ENCODE peak calls at places on chromosome 12, in six cellular contexts. X is Caco-2, E is IMR-90, M is adrenal gland, N is HCT116, W is ovary. L is an unnamed sample. For H3K4me1, the result is how much of the 10 kb centered on the place peaks cover.

GRCh38 chr12:128026696-128027574 is 240.0 kb upstream of the TMEM132C start:
- DNase-seq in M (no peak), X (no peak), E (no peak), N (no peak), W (no peak), L (no peak)

GRCh38 chr12:132189378-132190011 is 45.2 kb downstream of the NOC4L start:
- DNase-seq in E (peak), M (peak), N (peak), X (peak), W (peak), L (peak)

GRCh38 chr12:81758421-81759214 is 532 bp downstream of the PPFIA2 start:
- DNase-seq in N (no peak), E (no peak), W (no peak), X (no peak), M (no peak), L (no peak)

GRCh38 chr12:61011767-61012423 is 1248.3 kb upstream of the USP15 start:
- DNase-seq in N (no peak), W (no peak), X (no peak), E (no peak), M (no peak), L (no peak)

GRCh38 chr12:125092872-125093680 is 27.8 kb downstream of the AACS start:
- DNase-seq in W (no peak), N (no peak), M (peak), X (peak), E (peak), L (no peak)

GRCh38 chr12:94145231-94145979 is 3.0 kb upstream of the PLXNC1 start:
- DNase-seq in E (peak), X (peak), W (no peak), N (peak), M (no peak), L (no peak)

GRCh38 chr12:12726543-12727093 is 9.4 kb downstream of the CDKN1B start:
- DNase-seq in X (no peak), E (peak), W (no peak), M (no peak), N (no peak), L (no peak)

GRCh38 chr12:87866602-87867292 is 162.5 kb downstream of the C12orf50 start:
- DNase-seq in E (peak), X (peak), W (no peak), N (peak), M (no peak), L (no peak)

GRCh38 chr12:77888611-77889010 is 57.9 kb downstream of the NAV3 start:
- DNase-seq in E (peak), X (no peak), N (peak), M (no peak), W (no peak), L (no peak)

GRCh38 chr12:18750087-18750486 is 12.2 kb downstream of the CAPZA3 start:
- DNase-seq in X (no peak), E (peak), N (no peak), M (peak), W (no peak), L (no peak)

GRCh38 chr12:127388985-127389384 is 878.0 kb upstream of the TMEM132C start:
- DNase-seq in X (no peak), M (no peak), N (no peak), E (no peak), W (no peak), L (no peak)

GRCh38 chr12:118219772-118220171 is 83.8 kb downstream of the PEBP1 start:
- DNase-seq in E (no peak), M (no peak), X (no peak), N (no peak), W (no peak), L (no peak)

GRCh38 chr12:19894803-19895202 is 455.5 kb downstream of the AEBP2 start:
- DNase-seq in M (no peak), X (no peak), E (peak), N (no peak), W (no peak), L (no peak)

GRCh38 chr12:124599074-124599999 is 31.9 kb upstream of the NCOR2 start:
- DNase-seq in X (no peak), M (no peak), E (peak), N (no peak), W (no peak), L (no peak)

GRCh38 chr12:9925746-9926393 is 6.3 kb downstream of the CLEC2A start:
- DNase-seq in X (peak), N (peak), M (peak), W (no peak), E (peak), L (peak)

GRCh38 chr12:5442251-5443006 is 10.5 kb downstream of the NTF3 start:
- DNase-seq in E (peak), N (peak), X (peak), W (no peak), M (no peak), L (no peak)

GRCh38 chr12:75592086-75592485 is 80.7 kb upstream of the KRR1 start:
- DNase-seq in W (no peak), M (no peak), X (no peak), E (no peak), N (no peak), L (no peak)

GRCh38 chr12:29545102-29545467 is 47.6 kb upstream of the OVCH1 start:
- DNase-seq in E (no peak), X (no peak), N (no peak), M (no peak), W (no peak), L (no peak)

GRCh38 chr12:10634427-10634826 is 21.0 kb upstream of the MAGOHB start:
- DNase-seq in W (no peak), M (no peak), N (no peak), X (peak), E (peak), L (no peak)

GRCh38 chr12:14618990-14619389 is 51.3 kb upstream of the PLBD1 start:
- DNase-seq in N (no peak), E (peak), X (peak), W (no peak), M (no peak), L (peak)

GRCh38 chr12:2853626-2854025 is 3.2 kb downstream of the TEX52 start:
- DNase-seq in X (peak), N (peak), W (peak), E (peak), M (peak), L (peak)

GRCh38 chr12:20214286-20214685 is 154.1 kb upstream of the PDE3A start:
- DNase-seq in E (peak), M (no peak), W (peak), X (no peak), N (no peak), L (no peak)

GRCh38 chr12:70733385-70733784 is 96.2 kb upstream of the PTPRB start:
- DNase-seq in E (peak), M (no peak), N (peak), W (no peak), X (peak), L (peak)

GRCh38 chr12:47801170-47801903 is 18.4 kb downstream of the HDAC7 start:
- DNase-seq in X (no peak), N (no peak), E (no peak), M (no peak), W (no peak), L (no peak)

GRCh38 chr12:120102189-120103043 is 14.1 kb downstream of the RAB35 start:
- DNase-seq in W (no peak), X (no peak), N (no peak), E (no peak), M (no peak), L (no peak)

DNA sequence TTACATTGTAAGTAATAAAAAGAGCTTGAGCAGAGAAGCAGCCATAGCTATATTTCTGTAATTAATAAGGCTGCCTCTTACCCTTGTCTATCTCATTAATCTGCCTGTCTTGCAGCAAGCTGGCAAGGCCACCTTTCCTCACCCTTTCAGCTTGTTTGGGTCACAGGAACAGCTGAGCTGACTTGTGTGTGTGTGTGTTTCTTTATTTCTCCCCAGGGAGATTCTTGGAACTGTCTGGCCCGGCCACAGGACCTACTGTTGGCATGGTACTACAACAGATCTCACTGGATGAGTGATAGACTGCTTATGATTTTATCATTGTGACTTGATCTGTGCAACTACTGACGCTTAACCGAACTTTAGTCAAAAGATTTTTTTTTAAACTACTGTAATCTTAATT is 213.7 kb downstream of the SLC2A13 start:
- DNase-seq in W (no peak), E (no peak), N (no peak), M (peak), X (no peak), L (no peak)
- H3K4me1 ChIP-seq in W (under half), E (under half), N (under half), M (under half), X (under half), L (under half)

DNA sequence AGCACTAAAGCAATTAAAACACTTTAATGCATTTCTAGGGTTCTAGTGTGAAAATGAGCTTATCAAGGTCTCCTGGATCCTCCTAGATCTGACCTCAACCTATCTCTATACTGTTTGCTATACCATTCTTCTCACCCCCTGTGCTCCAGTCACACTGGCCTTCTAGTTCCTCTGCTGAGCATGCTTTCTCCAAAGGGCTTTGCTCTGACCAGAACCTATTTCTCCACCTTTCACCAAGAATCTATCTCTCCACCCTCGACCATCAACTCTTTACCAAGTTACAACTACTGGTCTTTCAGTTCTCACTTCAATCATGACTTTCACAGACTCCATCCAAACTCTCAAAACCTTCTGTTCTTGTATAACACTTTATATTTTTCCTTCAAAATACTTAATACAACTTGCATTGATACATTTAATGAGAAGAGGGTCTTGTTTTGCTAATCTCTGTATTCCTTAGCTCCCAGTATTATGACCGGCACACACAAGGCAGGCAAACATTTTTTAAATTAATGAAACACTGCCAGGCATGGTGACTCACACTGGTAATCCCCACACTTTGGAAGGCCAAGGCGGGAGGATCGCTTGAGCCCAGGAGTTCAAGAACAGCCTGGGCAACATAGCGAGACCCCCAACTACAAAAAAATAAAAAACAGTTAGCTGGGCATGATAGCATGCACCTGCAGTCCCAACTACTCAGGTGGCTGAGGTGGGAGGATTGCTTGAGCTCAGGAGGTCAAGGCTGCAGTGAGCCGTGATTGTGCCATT is 22.8 kb downstream of the PPP1R12A start:
- DNase-seq in M (peak), X (no peak), W (peak), E (peak), N (no peak), L (no peak)
- H3K4me1 ChIP-seq in M (under half), X (under half), W (under half), E (under half), N (under half), L (under half)

GRCh38 chr12:43381879-43382278 is 170.1 kb downstream of the ADAMTS20 start:
- DNase-seq in M (no peak), E (no peak), W (no peak), X (no peak), N (no peak), L (no peak)
- H3K4me1 ChIP-seq in M (under half), E (under half), W (under half), X (under half), N (under half), L (under half)

DNA sequence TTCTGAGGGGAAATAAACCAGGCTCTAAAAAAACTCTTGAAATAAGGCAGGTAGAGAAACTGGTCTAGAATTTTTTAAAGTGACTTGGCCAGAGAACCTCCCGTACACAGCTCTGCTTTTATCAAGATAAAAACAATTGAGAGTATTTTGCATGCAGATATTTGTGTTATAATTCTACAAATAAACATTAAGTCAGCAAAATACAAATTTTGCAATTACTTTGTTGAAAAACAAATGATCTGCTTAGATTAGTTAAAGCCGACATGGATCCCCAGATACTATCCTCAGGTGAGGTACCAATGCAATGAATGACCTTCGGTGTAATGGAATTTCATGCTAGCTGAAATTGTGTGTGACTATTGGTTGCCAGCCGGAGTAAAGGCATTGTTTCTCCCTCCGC is 197.2 kb downstream of the SOX5 start:
- DNase-seq in X (no peak), M (no peak), W (no peak), N (no peak), E (no peak), L (no peak)
- H3K4me1 ChIP-seq in X (under half), M (under half), W (under half), N (under half), E (under half), L (under half)

GRCh38 chr12:103805961-103806360 is 35.1 kb downstream of the NT5DC3 start:
- DNase-seq in X (no peak), N (no peak), W (no peak), E (no peak), M (no peak), L (no peak)
- H3K4me1 ChIP-seq in X (under half), N (half or more), W (under half), E (under half), M (under half), L (under half)

GRCh38 chr12:111410229-111411186 is 4.8 kb downstream of the SH2B3 start:
- DNase-seq in M (no peak), W (no peak), N (no peak), E (no peak), X (no peak), L (no peak)
- H3K4me1 ChIP-seq in M (under half), W (under half), N (under half), E (under half), X (under half), L (under half)

GRCh38 chr12:42380733-42381132 is 54.8 kb downstream of the PPHLN1 start:
- DNase-seq in E (no peak), M (no peak), N (no peak), X (no peak), W (no peak), L (no peak)
- H3K4me1 ChIP-seq in E (under half), M (under half), N (under half), X (under half), W (under half), L (under half)

DNA sequence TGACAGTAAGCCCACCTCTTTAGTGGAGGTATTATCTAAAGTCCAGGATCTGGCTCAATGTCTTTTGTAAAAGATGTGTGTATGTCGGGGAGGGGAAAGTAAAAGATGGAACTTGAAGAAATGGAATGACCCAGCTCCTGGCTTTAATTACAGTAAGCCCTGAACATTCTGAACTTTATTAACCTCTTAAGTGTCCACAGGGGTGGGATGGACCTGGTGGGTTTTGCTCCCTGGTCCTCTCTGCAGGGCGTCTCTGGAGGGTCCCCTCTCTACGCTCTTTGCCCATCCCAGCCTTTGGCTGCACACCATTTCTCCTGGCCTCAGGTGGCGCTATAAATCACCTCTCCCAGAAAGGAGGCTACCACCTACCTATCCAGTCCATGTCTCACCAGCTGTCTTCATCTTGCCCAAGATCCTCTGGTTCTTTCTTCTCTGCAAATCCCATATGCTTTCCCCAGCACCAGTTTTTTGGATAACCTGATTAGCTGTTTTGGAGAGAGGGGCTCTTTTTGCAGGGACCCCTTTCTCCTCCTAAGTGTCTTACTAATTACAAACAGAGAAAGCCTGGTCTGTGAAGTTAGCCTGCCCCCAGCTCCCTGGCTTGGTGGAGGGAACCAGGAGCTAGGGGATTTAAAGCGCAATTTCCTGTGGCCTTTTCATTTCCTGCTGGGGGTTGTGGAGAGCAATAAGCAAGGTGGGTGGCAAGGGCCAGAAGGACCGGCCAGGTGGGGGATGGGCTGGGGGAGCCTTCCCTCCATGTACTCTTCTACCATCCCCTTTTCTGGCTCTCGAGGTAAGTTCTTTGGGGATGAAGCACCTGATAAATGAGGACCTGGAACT is 3.9 kb upstream of the CISTR start:
- DNase-seq in X (no peak), M (no peak), E (no peak), W (no peak), N (no peak), L (no peak)
- H3K4me1 ChIP-seq in X (under half), M (under half), E (under half), W (under half), N (under half), L (under half)

DNA sequence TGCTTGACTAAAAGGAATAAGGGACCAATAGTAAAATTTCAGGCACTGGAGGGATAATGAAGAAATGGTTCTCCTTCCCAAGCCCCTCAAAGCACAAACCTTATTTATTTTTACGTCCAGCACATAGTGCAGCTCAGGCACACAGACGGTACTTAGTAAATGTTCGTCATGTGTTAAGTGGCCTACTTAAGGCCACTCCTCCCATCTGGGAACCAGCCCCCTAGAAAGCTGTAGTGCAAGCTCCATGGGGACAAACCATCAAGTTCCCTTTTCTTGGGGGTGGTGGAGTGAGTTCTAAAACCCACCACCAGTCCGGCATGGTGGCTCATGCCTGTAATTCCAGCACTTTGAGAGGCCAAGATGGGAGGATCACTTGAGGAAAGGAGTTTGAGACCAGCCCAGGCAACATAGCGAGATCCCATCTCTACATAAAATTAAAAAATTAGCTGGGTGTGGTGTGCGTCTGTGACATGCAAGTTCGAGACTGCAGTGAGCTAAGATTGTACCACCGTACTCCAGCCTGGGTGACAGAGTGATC is 49.4 kb downstream of the PITPNM2 start:
- DNase-seq in X (no peak), E (no peak), M (no peak), N (no peak), W (no peak), L (no peak)
- H3K4me1 ChIP-seq in X (under half), E (under half), M (under half), N (under half), W (under half), L (under half)

L was measured in iPS DF 6.9.